ENCODE peak calls at places on chromosome 6, in nine cellular contexts. X is kidney; G is tibial artery; S is OCI-M1; J is stimulated activated CD4-positive, alpha-beta T cell treated with anti-CD3 and anti-CD28 coated beads, Interleukin-12 subunit alpha, Interleukin-12 subunit beta, amount 100 ng/mL, for 48 hours; U is astrocyte; H is activated naive CD4-positive, alpha-beta T cell treated with anti-CD3 and anti-CD28 coated beads for 36 hours; F is frontal cortex; I is bronchial epithelial cell. R is an unnamed sample.

GRCh38 chr6:22323848-22324247 is 27.0 kb upstream of the PRL start:
- DNase-seq in J (no peak), I (no peak), F (no peak), S (no peak), H (no peak), X (no peak), G (no peak), U (no peak), R (no peak)

GRCh38 chr6:18277181-18278006 is 13.1 kb upstream of the DEK start:
- DNase-seq in H (no peak), S (no peak), G (no peak), U (no peak), J (no peak), F (no peak), X (no peak), I (no peak), R (no peak)

GRCh38 chr6:36756761-36757160 is 59.1 kb downstream of the RAB44 start:
- DNase-seq in U (no peak), X (no peak), F (no peak), S (no peak), H (no peak), I (no peak), J (no peak), G (no peak), R (no peak)

GRCh38 chr6:139029470-139030210 is 1.1 kb downstream of the ABRACL start:
- DNase-seq in X (peak), I (no peak), J (no peak), S (peak), U (peak), H (peak), F (no peak), G (peak), R (no peak)

GRCh38 chr6:90198758-90199425 is 97.8 kb downstream of the BACH2 start:
- DNase-seq in S (no peak), U (no peak), G (no peak), F (no peak), H (peak), J (no peak), X (no peak), I (no peak), R (no peak)

GRCh38 chr6:4987427-4987826 is 16.4 kb downstream of the RPP40 start:
- DNase-seq in I (no peak), H (no peak), G (no peak), S (no peak), F (no peak), U (no peak), X (no peak), J (no peak), R (no peak)

GRCh38 chr6:43944908-43945777 is 175.1 kb downstream of the VEGFA start:
- DNase-seq in I (no peak), U (peak), X (no peak), G (no peak), S (peak), J (no peak), F (no peak), H (no peak), R (no peak)

GRCh38 chr6:117138920-117139319 is 126.4 kb upstream of the VGLL2 start:
- DNase-seq in H (no peak), I (no peak), F (no peak), J (no peak), G (no peak), X (no peak), S (no peak), U (no peak), R (no peak)

GRCh38 chr6:166437661-166438060 is 54.9 kb upstream of the MPC1 start:
- DNase-seq in I (no peak), J (no peak), G (no peak), H (no peak), F (no peak), U (no peak), S (no peak), X (no peak), R (no peak)

GRCh38 chr6:165636415-165637048 is 26.5 kb downstream of the PDE10A start:
- DNase-seq in I (no peak), G (no peak), U (peak), J (no peak), X (no peak), F (no peak), H (no peak), S (no peak), R (no peak)

GRCh38 chr6:41284726-41285125 is 1.8 kb downstream of the TREM1 start:
- DNase-seq in H (no peak), G (no peak), U (peak), X (no peak), S (no peak), J (no peak), I (peak), F (no peak), R (no peak)

GRCh38 chr6:123784330-123784729 is 19.3 kb upstream of the NKAIN2 start:
- DNase-seq in I (no peak), J (no peak), G (no peak), F (no peak), U (no peak), X (no peak), S (no peak), H (no peak), R (no peak)

GRCh38 chr6:88869263-88870023 is 94.0 kb downstream of the RNGTT start:
- DNase-seq in F (no peak), X (no peak), G (no peak), J (no peak), S (peak), I (no peak), H (no peak), U (peak), R (no peak)

GRCh38 chr6:40587240-40588069 is at the start of gene LRFN2:
- DNase-seq in U (peak), I (peak), X (peak), J (peak), S (peak), F (peak), G (peak), H (peak), R (no peak)

GRCh38 chr6:160767019-160767646 is 65.1 kb downstream of the PLG start:
- DNase-seq in J (peak), S (no peak), H (peak), I (peak), G (peak), X (peak), U (peak), F (peak), R (no peak)

GRCh38 chr6:18545726-18546125 is 158.6 kb downstream of the RNF144B start:
- DNase-seq in U (peak), I (peak), J (no peak), X (no peak), H (no peak), G (no peak), F (no peak), S (no peak), R (no peak)

GRCh38 chr6:141467881-141468280 is 664.8 kb upstream of the GJE1 start:
- DNase-seq in X (no peak), G (no peak), F (no peak), J (no peak), H (no peak), S (peak), U (peak), I (no peak), R (no peak)

R was measured in chondrocyte.